ENCODE peak calls at places on chromosomes 1 and 21, in seven cellular contexts. One of them, this sample, is unnamed.

GRCh38 chr1:48677306-48678287 is 99.1 kb downstream of the BEND5 start:
- DNase-seq in lower lobe of right lung: peak; percentile 82
- DNase-seq in Panc1: no peak
- DNase-seq in suprapubic skin: no peak
- DNase-seq in hepatocyte: peak; percentile 86
- DNase-seq in thyroid gland: peak; percentile 72
- DNase-seq in fibroblast of lung: peak; percentile 66
- DNase-seq in this sample: peak; percentile 72

GRCh38 chr1:173347276-173347675 is 129.9 kb upstream of the PRDX6 start:
- DNase-seq in lower lobe of right lung: no peak
- DNase-seq in Panc1: no peak
- DNase-seq in suprapubic skin: no peak
- DNase-seq in hepatocyte: no peak
- DNase-seq in thyroid gland: no peak
- DNase-seq in fibroblast of lung: no peak
- DNase-seq in this sample: no peak

GRCh38 chr21:37787456-37787855 is 128.8 kb downstream of the KCNJ6 start:
- DNase-seq in lower lobe of right lung: no peak
- DNase-seq in Panc1: no peak
- DNase-seq in suprapubic skin: no peak
- DNase-seq in hepatocyte: no peak
- DNase-seq in thyroid gland: no peak
- DNase-seq in fibroblast of lung: peak; percentile 84
- DNase-seq in this sample: no peak

GRCh38 chr1:31902509-31902857 is 35.7 kb downstream of the PTP4A2 start:
- DNase-seq in lower lobe of right lung: no peak
- DNase-seq in Panc1: no peak
- DNase-seq in suprapubic skin: no peak
- DNase-seq in hepatocyte: no peak
- DNase-seq in thyroid gland: no peak
- DNase-seq in fibroblast of lung: no peak
- DNase-seq in this sample: no peak

GRCh38 chr21:40546657-40547056 is 300.3 kb downstream of the DSCAM start:
- DNase-seq in lower lobe of right lung: no peak
- DNase-seq in Panc1: no peak
- DNase-seq in suprapubic skin: no peak
- DNase-seq in hepatocyte: no peak
- DNase-seq in thyroid gland: no peak
- DNase-seq in fibroblast of lung: no peak
- DNase-seq in this sample: no peak

GRCh38 chr1:192550922-192551534 is 24.5 kb upstream of the RGS1 start:
- DNase-seq in lower lobe of right lung: no peak
- DNase-seq in Panc1: no peak
- DNase-seq in suprapubic skin: no peak
- DNase-seq in hepatocyte: no peak
- DNase-seq in thyroid gland: no peak
- DNase-seq in fibroblast of lung: peak; percentile 90
- DNase-seq in this sample: peak; percentile 85

GRCh38 chr1:225817611-225818061 is 7.7 kb downstream of the EPHX1 start:
- DNase-seq in lower lobe of right lung: peak; percentile 86
- DNase-seq in Panc1: no peak
- DNase-seq in suprapubic skin: peak; percentile 88
- DNase-seq in hepatocyte: no peak
- DNase-seq in thyroid gland: peak; percentile 97
- DNase-seq in fibroblast of lung: peak; percentile 95
- DNase-seq in this sample: no peak

GRCh38 chr1:7993593-7994479 is 32.3 kb downstream of the ERRFI1 start:
- DNase-seq in lower lobe of right lung: no peak
- DNase-seq in Panc1: no peak
- DNase-seq in suprapubic skin: no peak
- DNase-seq in hepatocyte: no peak
- DNase-seq in thyroid gland: no peak
- DNase-seq in fibroblast of lung: peak; percentile 79
- DNase-seq in this sample: no peak

GRCh38 chr1:219567341-219567947 is 45.5 kb downstream of the ZC3H11B start:
- DNase-seq in lower lobe of right lung: no peak
- DNase-seq in Panc1: peak; percentile 30
- DNase-seq in suprapubic skin: no peak
- DNase-seq in hepatocyte: peak; percentile 51
- DNase-seq in thyroid gland: no peak
- DNase-seq in fibroblast of lung: peak; percentile 80
- DNase-seq in this sample: peak; percentile 56
- TF ChIP-seq CTCF in lower lobe of right lung: peak; percentile 39
- TF ChIP-seq CTCF in Panc1: peak; percentile 71
- TF ChIP-seq CTCF in suprapubic skin: peak; percentile 50
- TF ChIP-seq CTCF in hepatocyte: peak; percentile 77
- TF ChIP-seq CTCF in thyroid gland: no peak
- TF ChIP-seq CTCF in fibroblast of lung: peak; percentile 68
- TF ChIP-seq CTCF in this sample: peak; percentile 74

DNA sequence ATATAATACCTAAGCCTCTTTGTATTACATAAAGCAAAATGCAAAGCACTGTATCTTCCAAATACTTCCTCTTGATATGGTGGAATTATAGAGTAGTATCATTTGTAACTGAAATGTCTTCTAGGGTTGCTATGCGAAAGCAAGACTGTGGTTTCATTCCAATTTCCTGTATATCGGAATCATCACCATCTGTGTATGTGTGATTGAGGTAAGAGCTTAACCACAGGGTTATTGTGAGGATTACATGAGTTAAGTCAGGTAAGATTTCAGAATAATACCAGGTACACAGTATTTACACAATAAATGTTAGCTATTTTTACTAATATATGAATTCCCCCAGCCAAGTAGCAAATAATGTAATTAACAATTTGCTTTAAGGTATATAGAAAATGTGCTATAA is 24.7 kb downstream of the CD53 start:
- DNase-seq in lower lobe of right lung: no peak
- DNase-seq in Panc1: no peak
- DNase-seq in suprapubic skin: no peak
- DNase-seq in hepatocyte: no peak
- DNase-seq in thyroid gland: no peak
- DNase-seq in fibroblast of lung: no peak
- DNase-seq in this sample: no peak
- H3K4me1 ChIP-seq in lower lobe of right lung: no peaks in the 10 kb centered on the region
- H3K4me1 ChIP-seq in Panc1: no peaks in the 10 kb centered on the region
- H3K4me1 ChIP-seq in suprapubic skin: no peaks in the 10 kb centered on the region
- H3K4me1 ChIP-seq in hepatocyte: no peaks in the 10 kb centered on the region
- H3K4me1 ChIP-seq in thyroid gland: no peaks in the 10 kb centered on the region
- H3K4me1 ChIP-seq in fibroblast of lung: no peaks in the 10 kb centered on the region
- H3K4me1 ChIP-seq in this sample: no peaks in the 10 kb centered on the region

GRCh38 chr1:92960395-92961130 is 699 bp downstream of the DIPK1A start:
- DNase-seq in lower lobe of right lung: peak; percentile 50
- DNase-seq in Panc1: peak; percentile 35
- DNase-seq in suprapubic skin: peak; percentile 79
- DNase-seq in hepatocyte: peak; percentile 85
- DNase-seq in thyroid gland: peak; percentile 71
- DNase-seq in fibroblast of lung: peak; percentile 87
- DNase-seq in this sample: peak; percentile 70

GRCh38 chr1:92956254-92956653 is 5.0 kb downstream of the DIPK1A start:
- DNase-seq in lower lobe of right lung: no peak
- DNase-seq in Panc1: no peak
- DNase-seq in suprapubic skin: no peak
- DNase-seq in hepatocyte: no peak
- DNase-seq in thyroid gland: no peak
- DNase-seq in fibroblast of lung: no peak
- DNase-seq in this sample: no peak

GRCh38 chr1:92953491-92953890 is 7.8 kb downstream of the DIPK1A start:
- DNase-seq in lower lobe of right lung: no peak
- DNase-seq in Panc1: no peak
- DNase-seq in suprapubic skin: no peak
- DNase-seq in hepatocyte: no peak
- DNase-seq in thyroid gland: no peak
- DNase-seq in fibroblast of lung: no peak
- DNase-seq in this sample: no peak

GRCh38 chr1:92958203-92958970 is 2.9 kb downstream of the DIPK1A start:
- DNase-seq in lower lobe of right lung: no peak
- DNase-seq in Panc1: no peak
- DNase-seq in suprapubic skin: no peak
- DNase-seq in hepatocyte: peak; percentile 27
- DNase-seq in thyroid gland: no peak
- DNase-seq in fibroblast of lung: no peak
- DNase-seq in this sample: no peak

DNA sequence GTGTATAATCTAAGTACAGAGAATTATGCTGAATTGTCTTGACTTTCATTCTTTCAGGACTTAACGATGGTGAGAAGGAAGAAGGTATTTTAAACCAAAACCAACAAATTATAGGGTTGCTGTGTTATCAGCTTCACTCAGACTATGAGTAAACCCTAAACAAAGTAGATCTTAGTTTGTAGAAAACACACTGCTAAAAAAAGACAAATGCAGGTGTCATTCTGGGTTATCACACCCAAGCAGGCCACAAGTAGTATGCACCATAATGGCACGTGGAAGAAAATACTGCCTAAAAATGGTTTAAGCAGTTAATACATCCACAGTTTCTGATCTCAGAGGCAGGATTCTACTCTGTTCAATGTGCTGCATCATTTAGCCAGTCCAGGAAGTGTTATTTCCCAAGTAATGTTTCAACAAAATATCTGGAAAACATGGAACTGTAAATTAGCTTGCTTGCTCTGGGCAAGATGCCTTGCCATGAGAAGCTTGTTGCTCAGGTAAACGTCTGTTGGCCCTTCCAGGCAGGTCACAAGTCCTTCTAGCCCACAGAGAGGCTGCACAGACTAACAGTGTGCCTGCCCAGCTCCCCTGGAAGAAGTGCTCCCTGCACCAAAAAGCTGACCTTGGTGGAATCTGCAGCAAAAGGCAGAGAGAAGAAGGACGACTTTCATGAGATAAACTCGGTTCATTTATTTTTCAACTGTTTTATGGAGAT is 4.1 kb downstream of the DIPK1A start:
- DNase-seq in lower lobe of right lung: no peak
- DNase-seq in Panc1: no peak
- DNase-seq in suprapubic skin: no peak
- DNase-seq in hepatocyte: no peak
- DNase-seq in thyroid gland: no peak
- DNase-seq in fibroblast of lung: no peak
- DNase-seq in this sample: no peak
- H3K27ac ChIP-seq in lower lobe of right lung: no peak overlapping the region
- H3K27ac ChIP-seq in Panc1: no peak overlapping the region
- H3K27ac ChIP-seq in suprapubic skin: no peak overlapping the region
- H3K27ac ChIP-seq in hepatocyte: peak overlapping the region; percentile 46
- H3K27ac ChIP-seq in thyroid gland: peak overlapping the region; percentile 66
- H3K27ac ChIP-seq in fibroblast of lung: no peak overlapping the region
- H3K27ac ChIP-seq in this sample: no peak overlapping the region

GRCh38 chr1:154622503-154623039 is 14.6 kb upstream of the ADAR start:
- DNase-seq in lower lobe of right lung: no peak
- DNase-seq in Panc1: no peak
- DNase-seq in suprapubic skin: no peak
- DNase-seq in hepatocyte: no peak
- DNase-seq in thyroid gland: no peak
- DNase-seq in fibroblast of lung: no peak
- DNase-seq in this sample: no peak
- TF ChIP-seq CTCF in lower lobe of right lung: no peak
- TF ChIP-seq CTCF in Panc1: no peak
- TF ChIP-seq CTCF in suprapubic skin: no peak
- TF ChIP-seq CTCF in hepatocyte: no peak
- TF ChIP-seq CTCF in thyroid gland: no peak
- TF ChIP-seq CTCF in fibroblast of lung: no peak
- TF ChIP-seq CTCF in this sample: no peak

This sample was measured in cardiac muscle cell.